ENCODE peak calls at places on chromosome 1, in five cellular contexts. One of them, this sample, is unnamed.

GRCh38 chr1:231628207-231628876 is 1.8 kb downstream of the DISC1 start:
- DNase-seq in neural crest cell: no peak
- DNase-seq in A172: no peak
- DNase-seq in body of pancreas: no peak
- DNase-seq in T-helper 9 cell: peak; percentile 7
- DNase-seq in this sample: no peak

GRCh38 chr1:207031632-207032258 is 811 bp downstream of the C1orf116 start:
- DNase-seq in neural crest cell: no peak
- DNase-seq in A172: no peak
- DNase-seq in body of pancreas: peak; percentile 85
- DNase-seq in T-helper 9 cell: no peak
- DNase-seq in this sample: no peak

GRCh38 chr1:76006234-76006633 is 68.3 kb upstream of the ST6GALNAC3 start:
- DNase-seq in neural crest cell: no peak
- DNase-seq in A172: no peak
- DNase-seq in body of pancreas: peak; percentile 6
- DNase-seq in T-helper 9 cell: no peak
- DNase-seq in this sample: no peak

GRCh38 chr1:20885121-20885520 is 98.0 kb upstream of the HP1BP3 start:
- DNase-seq in neural crest cell: no peak
- DNase-seq in A172: peak; percentile 37
- DNase-seq in body of pancreas: no peak
- DNase-seq in T-helper 9 cell: no peak
- DNase-seq in this sample: no peak

GRCh38 chr1:77514871-77515776 is 167.3 kb downstream of the ZZZ3 start:
- DNase-seq in neural crest cell: peak; percentile 26
- DNase-seq in A172: peak; percentile 60
- DNase-seq in body of pancreas: no peak
- DNase-seq in T-helper 9 cell: no peak
- DNase-seq in this sample: peak; percentile 41

GRCh38 chr1:228079013-228079412 is 3.5 kb upstream of the ARF1 start:
- DNase-seq in neural crest cell: no peak
- DNase-seq in A172: no peak
- DNase-seq in body of pancreas: no peak
- DNase-seq in T-helper 9 cell: no peak
- DNase-seq in this sample: no peak

GRCh38 chr1:39663559-39663958 is 8.3 kb downstream of the NT5C1A start:
- DNase-seq in neural crest cell: no peak
- DNase-seq in A172: no peak
- DNase-seq in body of pancreas: no peak
- DNase-seq in T-helper 9 cell: no peak
- DNase-seq in this sample: no peak

GRCh38 chr1:206704239-206704638 is 19.5 kb downstream of the MAPKAPK2 start:
- DNase-seq in neural crest cell: no peak
- DNase-seq in A172: no peak
- DNase-seq in body of pancreas: no peak
- DNase-seq in T-helper 9 cell: no peak
- DNase-seq in this sample: no peak

GRCh38 chr1:53860967-53861411 is 22.9 kb upstream of the NDC1 start:
- DNase-seq in neural crest cell: peak; percentile 46
- DNase-seq in A172: peak; percentile 58
- DNase-seq in body of pancreas: peak; percentile 53
- DNase-seq in T-helper 9 cell: peak; percentile 15
- DNase-seq in this sample: peak; percentile 60

GRCh38 chr1:224287714-224288113 is 42.3 kb downstream of the NVL start:
- DNase-seq in neural crest cell: peak; percentile 22
- DNase-seq in A172: no peak
- DNase-seq in body of pancreas: no peak
- DNase-seq in T-helper 9 cell: no peak
- DNase-seq in this sample: no peak

GRCh38 chr1:24022611-24023359 is 42.7 kb upstream of the SRSF10 start:
- DNase-seq in neural crest cell: no peak
- DNase-seq in A172: peak; percentile 81
- DNase-seq in body of pancreas: no peak
- DNase-seq in T-helper 9 cell: no peak
- DNase-seq in this sample: peak; percentile 92

GRCh38 chr1:56374026-56374974 is 205.1 kb downstream of the PLPP3 start:
- DNase-seq in neural crest cell: no peak
- DNase-seq in A172: peak; percentile 70
- DNase-seq in body of pancreas: no peak
- DNase-seq in T-helper 9 cell: no peak
- DNase-seq in this sample: peak; percentile 57

GRCh38 chr1:26072305-26072704 is 4.9 kb upstream of the TRIM63 start:
- DNase-seq in neural crest cell: no peak
- DNase-seq in A172: peak; percentile 31
- DNase-seq in body of pancreas: peak; percentile 90
- DNase-seq in T-helper 9 cell: no peak
- DNase-seq in this sample: peak; percentile 17

GRCh38 chr1:12424150-12424549 is 193.9 kb downstream of the DHRS3 start:
- DNase-seq in neural crest cell: no peak
- DNase-seq in A172: no peak
- DNase-seq in body of pancreas: no peak
- DNase-seq in T-helper 9 cell: no peak
- DNase-seq in this sample: no peak

GRCh38 chr1:59107516-59107915 is 189.4 kb upstream of the FGGY start:
- DNase-seq in neural crest cell: no peak
- DNase-seq in A172: no peak
- DNase-seq in body of pancreas: peak; percentile 20
- DNase-seq in T-helper 9 cell: no peak
- DNase-seq in this sample: no peak

GRCh38 chr1:207308451-207309190 is 12.9 kb upstream of the CD55 start:
- DNase-seq in neural crest cell: no peak
- DNase-seq in A172: no peak
- DNase-seq in body of pancreas: no peak
- DNase-seq in T-helper 9 cell: no peak
- DNase-seq in this sample: no peak

This sample was measured in kidney tubule cell.